ENCODE peak calls at places on chromosomes 16 and 17, in four cellular contexts. K is WTC11, N is HepG2, P is K562. E is an unnamed sample.
A peak's percentile ranks its signal among the peaks of the same experiment; 100 is the strongest.

GRCh38 chr17:78925234-78925633 is at the start of gene TIMP2:
- DNase-seq in K (peak; percentile 86), N (peak; percentile 70), P (peak; percentile 66), E (peak; percentile 87)

GRCh38 chr16:55668337-55669281 is 12.8 kb downstream of the SLC6A2 start:
- DNase-seq in K (peak; percentile 18), N (peak; percentile 33), P (no peak), E (no peak)

GRCh38 chr17:73340093-73340596 is 28.3 kb upstream of the CDC42EP4 start:
- DNase-seq in K (no peak), N (peak; percentile 88), P (no peak), E (peak; percentile 99)

GRCh38 chr17:17173921-17174320 is 32.2 kb downstream of the PLD6 start:
- DNase-seq in K (no peak), N (no peak), P (no peak), E (no peak)

GRCh38 chr16:7278636-7279035 is 54.0 kb upstream of the RBFOX1 start:
- DNase-seq in K (no peak), N (no peak), P (no peak), E (no peak)

GRCh38 chr17:19978206-19978802 is 676 bp upstream of the AKAP10 start:
- DNase-seq in K (no peak), N (no peak), P (no peak), E (no peak)

GRCh38 chr17:35749560-35750412 is 3.3 kb downstream of the GAS2L2 start:
- DNase-seq in K (peak; percentile 44), N (no peak), P (peak; percentile 37), E (no peak)

GRCh38 chr16:84430860-84431259 is 62.5 kb downstream of the ATP2C2 start:
- DNase-seq in K (no peak), N (no peak), P (no peak), E (no peak)

GRCh38 chr17:54426287-54426886 is 474.3 kb upstream of the TOM1L1 start:
- DNase-seq in K (no peak), N (peak; percentile 7), P (peak; percentile 3), E (peak; percentile 1)

GRCh38 chr16:28981517-28981916 is 3.3 kb upstream of the LAT start:
- DNase-seq in K (peak; percentile 80), N (peak; percentile 38), P (peak; percentile 71), E (peak; percentile 30)

GRCh38 chr16:85446846-85447656 is 166.1 kb upstream of the GSE1 start:
- DNase-seq in K (no peak), N (no peak), P (no peak), E (no peak)

GRCh38 chr17:17722906-17723353 is 41.7 kb downstream of the RAI1 start:
- DNase-seq in K (no peak), N (no peak), P (no peak), E (no peak)

GRCh38 chr16:67537270-67537635 is 8.6 kb downstream of the RIPOR1 start:
- DNase-seq in K (peak; percentile 62), N (no peak), P (no peak), E (no peak)

GRCh38 chr16:21265104-21265825 is 12.8 kb downstream of the CRYM start:
- DNase-seq in K (no peak), N (no peak), P (no peak), E (no peak)

GRCh38 chr17:18031955-18032354 is 7.0 kb downstream of the ATPAF2 start:
- DNase-seq in K (no peak), N (no peak), P (no peak), E (no peak)

GRCh38 chr16:22296225-22297113 is 740 bp upstream of the POLR3E start:
- DNase-seq in K (no peak), N (peak; percentile 34), P (no peak), E (no peak)

GRCh38 chr16:28157768-28158535 is 53.8 kb downstream of the XPO6 start:
- DNase-seq in K (no peak), N (no peak), P (no peak), E (no peak)

GRCh38 chr17:62703776-62704380 is 76.4 kb downstream of the MRC2 start:
- DNase-seq in K (peak; percentile 88), N (no peak), P (peak; percentile 72), E (peak; percentile 74)

GRCh38 chr16:80046848-80047247 is 446.3 kb upstream of the MAF start:
- DNase-seq in K (no peak), N (no peak), P (no peak), E (no peak)

GRCh38 chr17:76491271-76492184 is 9.7 kb downstream of the RHBDF2 start:
- DNase-seq in K (no peak), N (no peak), P (peak; percentile 50), E (no peak)

GRCh38 chr17:18339933-18340332 is 23.4 kb downstream of the SHMT1 start:
- DNase-seq in K (no peak), N (no peak), P (no peak), E (no peak)

GRCh38 chr17:69448431-69449102 is 34.1 kb downstream of the MAP2K6 start:
- DNase-seq in K (peak; percentile 78), N (no peak), P (no peak), E (no peak)

GRCh38 chr16:89360760-89361435 is 129.5 kb downstream of the ANKRD11 start:
- DNase-seq in K (no peak), N (no peak), P (no peak), E (no peak)

GRCh38 chr16:19967963-19968362 is 83.3 kb upstream of the GPRC5B start:
- DNase-seq in K (no peak), N (no peak), P (no peak), E (no peak)

GRCh38 chr16:22770866-22771265 is 43.1 kb upstream of the HS3ST2 start:
- DNase-seq in K (no peak), N (no peak), P (no peak), E (no peak)

GRCh38 chr17:21094298-21094704 is 32.5 kb upstream of the DHRS7B start:
- DNase-seq in K (no peak), N (peak; percentile 76), P (no peak), E (no peak)

GRCh38 chr17:73657473-73658116 is 13.3 kb upstream of the SDK2 start:
- DNase-seq in K (peak; percentile 87), N (peak; percentile 53), P (peak; percentile 33), E (peak; percentile 70)

GRCh38 chr17:29253037-29253436 is 6.4 kb downstream of the CRYBA1 start:
- DNase-seq in K (no peak), N (no peak), P (no peak), E (no peak)

GRCh38 chr17:29250666-29251065 is 4.0 kb downstream of the CRYBA1 start:
- DNase-seq in K (no peak), N (no peak), P (no peak), E (no peak)

GRCh38 chr17:29251184-29251583 is 4.5 kb downstream of the CRYBA1 start:
- DNase-seq in K (no peak), N (no peak), P (no peak), E (no peak)

GRCh38 chr17:29248845-29249244 is 2.2 kb downstream of the CRYBA1 start:
- DNase-seq in K (no peak), N (no peak), P (no peak), E (no peak)

GRCh38 chr17:29251969-29252866 is 5.6 kb downstream of the CRYBA1 start:
- DNase-seq in K (no peak), N (no peak), P (peak; percentile 30), E (peak; percentile 63)
- TF ChIP-seq HMGXB4 in K (no peak), N (no peak), P (no peak), E (no peak)

GRCh38 chr17:33234930-33235685 is 58.0 kb downstream of the ASIC2 start:
- DNase-seq in K (no peak), N (no peak), P (peak; percentile 10), E (peak; percentile 79)
- TF ChIP-seq HMGXB4 in K (no peak), N (no peak), P (no peak), E (no peak)

GRCh38 chr17:77498875-77499698 is 358.3 kb downstream of the SEC14L1 start:
- DNase-seq in K (no peak), N (no peak), P (no peak), E (no peak)
- TF ChIP-seq HMGXB4 in K (no peak), N (no peak), P (no peak), E (no peak)

GRCh38 chr16:50367777-50368409 is 895 bp downstream of the BRD7 start:
- DNase-seq in K (no peak), N (no peak), P (no peak), E (no peak)

GRCh38 chr16:50368410-50369132 is at the start of gene BRD7:
- DNase-seq in K (peak; percentile 51), N (peak; percentile 62), P (peak; percentile 91), E (peak; percentile 54)

GRCh38 chr16:50371036-50371716 is 2.4 kb upstream of the BRD7 start:
- DNase-seq in K (no peak), N (peak; percentile 66), P (no peak), E (no peak)

GRCh38 chr16:50371936-50372595 is 3.3 kb upstream of the BRD7 start:
- DNase-seq in K (peak; percentile 57), N (peak; percentile 61), P (peak; percentile 13), E (no peak)

DNA sequence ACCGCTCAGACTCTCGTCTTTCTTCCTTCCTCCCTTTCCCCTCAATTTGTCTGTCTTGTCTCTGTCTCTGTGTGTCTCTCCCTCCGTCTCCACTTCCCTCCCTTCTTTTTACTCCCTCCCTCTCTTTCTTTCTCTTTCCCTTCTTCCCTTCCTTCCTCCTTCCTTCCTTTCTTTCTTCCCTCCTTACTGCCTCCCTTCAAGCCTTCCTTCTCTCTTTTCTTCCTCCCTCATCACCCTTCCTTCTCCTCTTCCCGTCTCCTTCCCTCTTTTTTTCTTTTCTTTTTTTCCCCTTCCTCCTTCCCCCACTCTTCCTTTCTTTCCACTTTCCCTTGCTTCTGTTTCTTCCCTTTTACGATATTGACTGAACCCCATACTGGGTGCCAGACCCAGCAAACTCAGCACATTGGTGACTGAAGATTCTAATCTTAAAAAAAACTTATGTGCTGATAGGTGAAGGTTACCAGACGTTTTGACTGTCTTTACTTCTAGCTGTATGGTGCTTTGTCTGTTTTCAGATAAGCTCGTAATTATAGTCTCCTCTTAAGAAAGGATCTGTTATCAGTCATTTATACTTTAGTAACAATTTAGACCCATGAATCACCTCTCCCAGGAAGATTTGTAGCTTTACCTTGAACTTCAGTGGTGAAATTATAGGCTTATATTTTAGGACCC is 481 bp upstream of the BRD7 start:
- DNase-seq in K (no peak), N (no peak), P (peak; percentile 38), E (no peak)
- TF ChIP-seq HMGXB4 in K (no peak), N (no peak), P (no peak), E (no peak)

GRCh38 chr17:58277107-58277506 is 3.6 kb downstream of the MPO start:
- DNase-seq in K (no peak), N (no peak), P (peak; percentile 64), E (no peak)

GRCh38 chr17:58278661-58279015 is 2.1 kb downstream of the MPO start:
- DNase-seq in K (no peak), N (no peak), P (no peak), E (no peak)

GRCh38 chr17:58275417-58275816 is 5.3 kb downstream of the MPO start:
- DNase-seq in K (no peak), N (no peak), P (peak; percentile 5), E (no peak)

GRCh38 chr17:58277726-58278595 is 2.8 kb downstream of the MPO start:
- DNase-seq in K (no peak), N (no peak), P (peak; percentile 4), E (no peak)

DNA sequence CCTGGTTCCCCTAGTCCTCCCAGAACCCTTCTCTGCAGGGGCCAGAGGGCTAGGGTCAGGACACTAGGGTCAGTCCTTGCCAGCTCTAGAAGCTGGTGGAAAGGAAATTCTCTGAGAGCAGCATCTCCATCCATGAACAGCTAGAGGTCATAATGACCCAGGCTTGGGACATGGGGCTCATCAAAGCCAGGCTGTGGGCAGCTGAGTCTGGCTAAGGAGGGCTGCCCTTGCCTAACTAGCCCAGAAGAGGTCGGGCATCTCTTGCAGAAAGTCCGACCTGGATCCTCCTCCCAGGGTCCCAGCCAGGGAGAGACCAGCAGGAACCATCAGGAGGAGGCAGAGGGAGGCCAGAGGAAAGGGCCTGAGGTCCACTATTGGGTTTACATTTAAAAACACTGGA is 4.3 kb downstream of the MPO start:
- DNase-seq in K (no peak), N (no peak), P (peak; percentile 16), E (no peak)
- TF ChIP-seq HMGXB4 in K (no peak), N (no peak), P (no peak), E (no peak)

E was measured in A549.